ENCODE peak calls at places on chromosome 5, in four cellular contexts. E, K, M and Z are unnamed samples.

GRCh38 chr5:172602712-172603289 is 38.3 kb upstream of the NEURL1B start:
- DNase-seq in K (no peak), M (no peak), E (no peak), Z (no peak)

GRCh38 chr5:116520706-116521105 is 53.9 kb downstream of the SEMA6A start:
- DNase-seq in E (no peak), M (no peak), K (no peak), Z (no peak)

GRCh38 chr5:151283120-151283825 is 20.3 kb downstream of the SLC36A3 start:
- DNase-seq in K (no peak), E (no peak), M (no peak), Z (no peak)

GRCh38 chr5:14915291-14915976 is 43.9 kb upstream of the ANKH start:
- DNase-seq in K (no peak), M (no peak), E (peak), Z (no peak)

GRCh38 chr5:102794677-102795331 is 39.7 kb downstream of the PAM start:
- DNase-seq in E (no peak), K (no peak), M (no peak), Z (no peak)

GRCh38 chr5:170389250-170389902 is at the start of gene KCNMB1:
- DNase-seq in K (no peak), M (no peak), E (no peak), Z (no peak)

GRCh38 chr5:77167695-77168111 is 42.8 kb upstream of the PDE8B start:
- DNase-seq in K (no peak), M (no peak), E (no peak), Z (no peak)

GRCh38 chr5:42036379-42036778 is 111.3 kb downstream of the FBXO4 start:
- DNase-seq in E (no peak), K (no peak), M (no peak), Z (no peak)

GRCh38 chr5:65261499-65261898 is 220.2 kb downstream of the ADAMTS6 start:
- DNase-seq in E (no peak), M (no peak), K (no peak), Z (no peak)

GRCh38 chr5:96157841-96158291 is 196.2 kb upstream of the ELL2 start:
- DNase-seq in E (no peak), M (no peak), K (no peak), Z (no peak)

GRCh38 chr5:148268556-148268955 is at the start of gene SPINK13:
- DNase-seq in M (no peak), K (no peak), E (peak), Z (no peak)

GRCh38 chr5:125612356-125613149 is 810.7 kb upstream of the GRAMD2B start:
- DNase-seq in M (no peak), K (no peak), E (no peak), Z (no peak)

GRCh38 chr5:139636207-139636792 is 11.8 kb upstream of the CXXC5 start:
- DNase-seq in K (peak), M (peak), E (no peak), Z (peak)
- TF ChIP-seq CHD2 in K (no peak), M (no peak), E (no peak), Z (peak)

GRCh38 chr5:135327429-135328127 is 71.5 kb downstream of the MACROH2A1 start:
- DNase-seq in E (no peak), M (no peak), K (no peak), Z (no peak)
- TF ChIP-seq TAF1 in E (no peak), M (no peak), K (no peak), Z (no peak)

DNA sequence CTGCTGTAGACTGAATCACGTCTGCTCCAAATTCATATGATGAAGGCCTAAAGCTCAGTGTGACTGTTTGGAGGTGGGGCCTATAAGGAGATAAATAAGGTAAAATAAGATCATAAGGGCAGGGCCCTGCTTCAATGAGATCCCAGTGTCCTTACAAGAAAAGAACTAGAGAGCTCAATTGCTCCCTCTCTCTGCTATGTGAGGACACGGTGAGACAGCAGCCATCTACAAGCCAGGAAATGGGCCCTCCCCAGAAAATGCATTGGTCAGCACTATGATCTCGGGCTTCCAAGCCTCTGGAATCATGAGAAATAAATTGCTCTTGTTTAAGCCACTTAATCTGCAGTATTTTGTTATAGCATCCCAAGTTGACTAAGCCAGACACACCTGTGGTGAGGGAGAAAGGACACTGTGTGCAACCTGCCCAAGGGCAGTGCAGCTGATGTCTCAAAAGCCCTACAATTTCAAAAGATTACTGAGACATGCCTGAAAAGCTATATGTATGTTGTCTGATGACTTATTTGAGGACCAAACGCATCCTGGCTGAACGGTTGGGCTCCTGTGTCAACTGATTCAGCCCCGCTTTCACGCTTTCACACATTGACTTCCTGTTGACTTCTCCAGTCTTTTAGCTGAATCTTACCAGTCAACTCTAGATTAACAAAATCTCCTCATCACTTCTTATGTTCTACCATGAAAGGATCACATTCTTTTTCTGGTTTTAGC is 13.2 kb downstream of the GZMK start:
- DNase-seq in K (no peak), E (no peak), M (no peak), Z (no peak)
- TF ChIP-seq CHD2 in K (no peak), E (no peak), M (no peak), Z (no peak)

GRCh38 chr5:132422720-132423442 is 53.4 kb downstream of the SLC22A5 start:
- DNase-seq in E (peak), K (no peak), M (peak), Z (no peak)
- TF ChIP-seq TAF1 in E (peak), K (no peak), M (peak), Z (no peak)

DNA sequence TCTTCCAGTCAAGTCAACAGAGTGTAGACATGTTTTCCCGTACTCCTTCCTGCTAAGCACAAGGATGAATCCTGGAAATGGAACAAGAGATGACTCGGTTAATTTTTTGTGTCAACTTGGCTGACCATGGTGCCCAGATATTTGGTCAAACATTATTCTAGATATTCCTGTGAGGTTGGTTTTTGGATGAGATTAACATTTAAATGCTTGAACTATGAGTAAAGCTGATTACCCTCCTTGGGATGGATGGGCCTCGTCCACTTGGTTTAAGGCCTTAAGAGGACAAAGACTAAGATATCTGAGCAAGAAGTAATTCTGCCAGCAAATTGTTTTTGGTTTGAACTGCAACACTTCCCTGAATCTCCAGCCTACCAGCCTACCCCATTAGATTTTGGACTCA is 338.1 kb upstream of the MSX2 start:
- DNase-seq in E (no peak), K (no peak), M (no peak), Z (no peak)
- TF ChIP-seq CHD2 in E (no peak), K (no peak), M (no peak), Z (no peak)

GRCh38 chr5:131330031-131330430 is 66.2 kb downstream of the CDC42SE2 start:
- DNase-seq in K (no peak), M (no peak), E (no peak), Z (no peak)
- TF ChIP-seq TAF1 in K (no peak), M (no peak), E (no peak), Z (no peak)